ENCODE peak calls at places on chromosomes 2 and 18, in ten cellular contexts. R, F, S, A, Z, B, M, Q, C and G are unnamed samples.

GRCh38 chr2:48210189-48210588 is 303.9 kb upstream of the FBXO11 start:
- DNase-seq in R (no peak), F (no peak), S (no peak), A (no peak), Z (no peak), B (no peak), M (no peak), Q (no peak), C (no peak), G (no peak)

GRCh38 chr18:34801769-34802168 is 91.7 kb downstream of the DTNA start:
- DNase-seq in R (peak; percentile 47), F (peak; percentile 23), S (peak; percentile 53), A (no peak), Z (no peak), B (no peak), M (no peak), Q (no peak), C (no peak), G (no peak)

GRCh38 chr18:77096936-77097886 is 35.4 kb downstream of the MBP start:
- DNase-seq in R (no peak), F (no peak), S (no peak), A (no peak), Z (peak; percentile 17), B (no peak), M (no peak), Q (no peak), C (no peak), G (no peak)

GRCh38 chr2:126891681-126892500 is 6.8 kb upstream of the TEX51 start:
- DNase-seq in R (no peak), F (no peak), S (no peak), A (no peak), Z (no peak), B (no peak), M (no peak), Q (no peak), C (no peak), G (no peak)

GRCh38 chr2:218837495-218837894 is 5.9 kb upstream of the PRKAG3 start:
- DNase-seq in R (no peak), F (no peak), S (no peak), A (no peak), Z (no peak), B (no peak), M (no peak), Q (no peak), C (no peak), G (no peak)

GRCh38 chr2:179770029-179770428 is 91.4 kb downstream of the ZNF385B start:
- DNase-seq in R (no peak), F (no peak), S (no peak), A (no peak), Z (no peak), B (no peak), M (no peak), Q (no peak), C (no peak), G (no peak)

GRCh38 chr2:215535726-215536125 is 99.9 kb upstream of the FN1 start:
- DNase-seq in R (no peak), F (no peak), S (no peak), A (no peak), Z (no peak), B (no peak), M (no peak), Q (no peak), C (no peak), G (no peak)

GRCh38 chr2:64485961-64486360 is 32.0 kb downstream of the LGALSL start:
- DNase-seq in R (no peak), F (peak; percentile 27), S (no peak), A (no peak), Z (peak; percentile 62), B (no peak), M (no peak), Q (no peak), C (no peak), G (no peak)

GRCh38 chr2:238143239-238143951 is 4.9 kb downstream of the KLHL30 start:
- DNase-seq in R (no peak), F (peak; percentile 35), S (peak; percentile 53), A (no peak), Z (no peak), B (no peak), M (no peak), Q (no peak), C (no peak), G (no peak)

GRCh38 chr2:144749188-144749587 is 229.3 kb upstream of the ZEB2 start:
- DNase-seq in R (no peak), F (no peak), S (no peak), A (no peak), Z (no peak), B (no peak), M (no peak), Q (no peak), C (no peak), G (no peak)

GRCh38 chr2:227406177-227407031 is 18.7 kb upstream of the SCYGR1 start:
- DNase-seq in R (peak; percentile 95), F (peak; percentile 99), S (peak; percentile 43), A (peak; percentile 85), Z (peak; percentile 87), B (no peak), M (peak; percentile 30), Q (no peak), C (peak; percentile 65), G (peak; percentile 5)

GRCh38 chr18:31667185-31667584 is 17.2 kb downstream of the B4GALT6 start:
- DNase-seq in R (no peak), F (peak; percentile 57), S (no peak), A (no peak), Z (no peak), B (no peak), M (no peak), Q (no peak), C (no peak), G (no peak)

GRCh38 chr2:69524799-69525198 is 87.6 kb upstream of the NFU1 start:
- DNase-seq in R (no peak), F (no peak), S (no peak), A (no peak), Z (no peak), B (no peak), M (no peak), Q (no peak), C (no peak), G (no peak)

GRCh38 chr18:68394705-68395104 is 320.2 kb downstream of the TMX3 start:
- DNase-seq in R (no peak), F (no peak), S (no peak), A (no peak), Z (no peak), B (no peak), M (no peak), Q (no peak), C (no peak), G (no peak)

GRCh38 chr2:225994748-225995405 is 595.4 kb downstream of the NYAP2 start:
- DNase-seq in R (no peak), F (no peak), S (no peak), A (no peak), Z (no peak), B (no peak), M (no peak), Q (no peak), C (no peak), G (no peak)

GRCh38 chr2:240468300-240469238 is 33.1 kb downstream of the GPC1 start:
- DNase-seq in R (no peak), F (no peak), S (peak; percentile 2), A (peak; percentile 28), Z (no peak), B (no peak), M (peak; percentile 1), Q (peak; percentile 1), C (no peak), G (peak; percentile 14)

GRCh38 chr2:128535928-128536327 is 217.3 kb upstream of the HS6ST1 start:
- DNase-seq in R (no peak), F (peak; percentile 80), S (no peak), A (no peak), Z (no peak), B (no peak), M (no peak), Q (no peak), C (no peak), G (no peak)

GRCh38 chr2:20467789-20468548 is 21.1 kb downstream of the RHOB start:
- DNase-seq in R (no peak), F (no peak), S (no peak), A (no peak), Z (no peak), B (no peak), M (no peak), Q (no peak), C (no peak), G (no peak)

GRCh38 chr2:99821572-99822369 is 320.6 kb downstream of the AFF3 start:
- DNase-seq in R (peak; percentile 70), F (peak; percentile 17), S (no peak), A (no peak), Z (no peak), B (no peak), M (no peak), Q (no peak), C (no peak), G (no peak)

GRCh38 chr2:137117385-137117784 is 352.0 kb downstream of the THSD7B start:
- DNase-seq in R (no peak), F (no peak), S (no peak), A (no peak), Z (no peak), B (no peak), M (no peak), Q (no peak), C (no peak), G (no peak)

GRCh38 chr2:136956050-136956449 is 190.7 kb downstream of the THSD7B start:
- DNase-seq in R (no peak), F (no peak), S (no peak), A (no peak), Z (no peak), B (no peak), M (no peak), Q (no peak), C (no peak), G (no peak)

GRCh38 chr2:27320958-27321543 is 1.8 kb downstream of the MPV17 start:
- DNase-seq in R (peak; percentile 95), F (peak; percentile 97), S (no peak), A (peak; percentile 67), Z (no peak), B (no peak), M (no peak), Q (no peak), C (no peak), G (no peak)

GRCh38 chr2:164657129-164657528 is 35.8 kb upstream of the GRB14 start:
- DNase-seq in R (peak; percentile 43), F (peak; percentile 62), S (no peak), A (no peak), Z (no peak), B (no peak), M (no peak), Q (no peak), C (no peak), G (no peak)

GRCh38 chr2:203683421-203683820 is 23.0 kb upstream of the CD28 start:
- DNase-seq in R (no peak), F (no peak), S (no peak), A (no peak), Z (no peak), B (no peak), M (no peak), Q (no peak), C (no peak), G (no peak)

GRCh38 chr2:102789349-102790085 is 27.7 kb downstream of the TMEM182 start:
- DNase-seq in R (no peak), F (no peak), S (no peak), A (no peak), Z (no peak), B (no peak), M (no peak), Q (no peak), C (no peak), G (no peak)

GRCh38 chr2:225182126-225182525 is 139.9 kb upstream of the DOCK10 start:
- DNase-seq in R (no peak), F (no peak), S (no peak), A (no peak), Z (no peak), B (no peak), M (no peak), Q (no peak), C (no peak), G (no peak)

GRCh38 chr18:25686960-25687520 is 335.1 kb upstream of the ZNF521 start:
- DNase-seq in R (no peak), F (no peak), S (no peak), A (no peak), Z (no peak), B (no peak), M (no peak), Q (no peak), C (no peak), G (no peak)

GRCh38 chr18:51030537-51031258 is 685 bp downstream of the SMAD4 start:
- DNase-seq in R (peak; percentile 49), F (peak; percentile 70), S (peak; percentile 80), A (peak; percentile 66), Z (peak; percentile 44), B (peak; percentile 18), M (peak; percentile 53), Q (peak; percentile 68), C (peak; percentile 61), G (peak; percentile 60)